ENCODE peak calls at places on chromosomes 6 and 20, in eight cellular contexts. V is Kasumi-1; K is CD8-positive, alpha-beta memory T cell; N is nucleus accumbens; L is sciatic nerve; S is substantia nigra; X is T1000; Z is naive B cell. E is an unnamed sample.
A peak's percentile ranks its signal among the peaks of the same experiment; 100 is the strongest.

GRCh38 chr6:64037421-64037820 is 401.8 kb downstream of the PHF3 start:
- DNase-seq in Z (no peak), S (no peak), L (no peak), X (no peak), K (no peak), V (no peak), N (no peak), E (no peak)

GRCh38 chr20:38935967-38936407 is 9.8 kb downstream of the FAM83D start:
- DNase-seq in V (no peak), S (no peak), L (no peak), N (no peak), X (no peak), Z (no peak), K (no peak), E (no peak)

GRCh38 chr6:134016558-134016814 is 35.9 kb downstream of the SLC2A12 start:
- DNase-seq in N (no peak), X (no peak), K (no peak), S (no peak), Z (no peak), V (no peak), L (no peak), E (no peak)

GRCh38 chr6:74075323-74075722 is 379.3 kb downstream of the CD109 start:
- DNase-seq in L (peak; percentile 63), X (no peak), N (no peak), V (no peak), K (no peak), Z (no peak), S (no peak), E (no peak)

GRCh38 chr6:161564951-161565350 is 291.1 kb upstream of the AGPAT4 start:
- DNase-seq in K (no peak), L (no peak), X (no peak), S (no peak), V (no peak), Z (no peak), N (no peak), E (no peak)

GRCh38 chr6:161254126-161254753 is 19.6 kb downstream of the AGPAT4 start:
- DNase-seq in L (no peak), S (no peak), V (no peak), X (no peak), Z (no peak), K (no peak), N (no peak), E (no peak)

GRCh38 chr6:42084889-42085288 is 34.6 kb downstream of the TAF8 start:
- DNase-seq in X (no peak), N (no peak), S (no peak), L (no peak), K (no peak), Z (no peak), V (peak; percentile 15), E (no peak)

GRCh38 chr6:142942805-142943227 is 2.2 kb downstream of the HIVEP2 start:
- DNase-seq in K (no peak), Z (peak; percentile 46), S (no peak), X (no peak), L (no peak), V (peak; percentile 39), N (no peak), E (peak; percentile 4)

GRCh38 chr6:139230421-139230840 is 61.4 kb downstream of the TXLNB start:
- DNase-seq in Z (no peak), N (no peak), X (no peak), K (no peak), V (peak; percentile 2), L (no peak), S (no peak), E (no peak)

GRCh38 chr6:25041676-25042598 is 106.2 kb upstream of the RIPOR2 start:
- DNase-seq in S (no peak), Z (peak; percentile 52), V (no peak), K (peak; percentile 40), X (no peak), N (no peak), L (no peak), E (peak; percentile 30)

GRCh38 chr6:144248003-144248402 is 37.1 kb upstream of the UTRN start:
- DNase-seq in K (no peak), S (no peak), V (no peak), Z (no peak), X (no peak), L (no peak), N (no peak), E (no peak)

GRCh38 chr20:52402514-52402913 is 210.9 kb upstream of the ZFP64 start:
- DNase-seq in V (no peak), X (no peak), L (no peak), K (no peak), N (no peak), Z (no peak), S (no peak), E (no peak)

GRCh38 chr20:1824834-1825233 is 70.4 kb upstream of the SIRPA start:
- DNase-seq in K (no peak), N (no peak), S (no peak), L (no peak), X (no peak), V (no peak), Z (no peak), E (no peak)

GRCh38 chr6:132962936-132963579 is 148.7 kb downstream of the RPS12 start:
- DNase-seq in N (peak; percentile 6), L (peak; percentile 76), V (peak; percentile 61), K (peak; percentile 21), S (peak; percentile 15), X (peak; percentile 14), Z (peak; percentile 26), E (peak; percentile 46)

GRCh38 chr20:11266571-11266970 is 592.8 kb upstream of the JAG1 start:
- DNase-seq in X (no peak), L (no peak), K (no peak), S (no peak), N (no peak), V (no peak), Z (no peak), E (no peak)

GRCh38 chr20:47117789-47118188 is 223.1 kb downstream of the EYA2 start:
- DNase-seq in S (no peak), K (no peak), Z (no peak), N (no peak), V (no peak), X (no peak), L (peak; percentile 50), E (no peak)

GRCh38 chr6:26270903-26271639 is 93.9 kb upstream of the BTN3A2 start:
- DNase-seq in X (peak; percentile 90), L (peak; percentile 76), V (peak; percentile 91), Z (peak; percentile 80), N (no peak), K (peak; percentile 61), S (no peak), E (peak; percentile 91)

GRCh38 chr6:143098054-143098673 is 37.5 kb downstream of the AIG1 start:
- DNase-seq in V (peak; percentile 44), S (no peak), N (no peak), X (no peak), K (no peak), L (no peak), Z (peak; percentile 40), E (no peak)

GRCh38 chr6:13146429-13146828 is 181.9 kb downstream of the TBC1D7 start:
- DNase-seq in K (no peak), V (no peak), L (no peak), S (no peak), Z (no peak), X (no peak), N (no peak), E (no peak)

GRCh38 chr6:41504526-41505021 is 41.6 kb upstream of the FOXP4 start:
- DNase-seq in L (no peak), S (no peak), N (no peak), X (no peak), Z (peak; percentile 17), K (no peak), V (peak; percentile 10), E (peak; percentile 78)

E was measured in retina.